ENCODE peak calls at places on chromosomes 7 and 10, in seven cellular contexts. One of them, this sample, is unnamed.

GRCh38 chr7:112897839-112898431 is 107.7 kb upstream of the TMEM168 start:
- DNase-seq in SK-N-SH: no peak
- DNase-seq in transverse colon: no peak
- DNase-seq in stomach: no peak
- DNase-seq in spleen: no peak
- DNase-seq in K562: no peak
- DNase-seq in vagina: no peak
- DNase-seq in this sample: no peak

GRCh38 chr10:32204606-32205005 is 142.4 kb downstream of the EPC1 start:
- DNase-seq in SK-N-SH: no peak
- DNase-seq in transverse colon: no peak
- DNase-seq in stomach: no peak
- DNase-seq in spleen: no peak
- DNase-seq in K562: no peak
- DNase-seq in vagina: no peak
- DNase-seq in this sample: no peak

GRCh38 chr7:121456015-121456414 is 59.9 kb upstream of the FAM3C start:
- DNase-seq in SK-N-SH: no peak
- DNase-seq in transverse colon: no peak
- DNase-seq in stomach: no peak
- DNase-seq in spleen: no peak
- DNase-seq in K562: no peak
- DNase-seq in vagina: no peak
- DNase-seq in this sample: no peak

GRCh38 chr7:145817687-145818086 is 298.9 kb upstream of the CNTNAP2 start:
- DNase-seq in SK-N-SH: no peak
- DNase-seq in transverse colon: no peak
- DNase-seq in stomach: no peak
- DNase-seq in spleen: no peak
- DNase-seq in K562: no peak
- DNase-seq in vagina: no peak
- DNase-seq in this sample: no peak

GRCh38 chr7:35828817-35829216 is 28.0 kb downstream of the SEPTIN7 start:
- DNase-seq in SK-N-SH: no peak
- DNase-seq in transverse colon: no peak
- DNase-seq in stomach: no peak
- DNase-seq in spleen: no peak
- DNase-seq in K562: peak
- DNase-seq in vagina: no peak
- DNase-seq in this sample: no peak

GRCh38 chr10:113927440-113927839 is 73.0 kb downstream of the NHLRC2 start:
- DNase-seq in SK-N-SH: no peak
- DNase-seq in transverse colon: no peak
- DNase-seq in stomach: no peak
- DNase-seq in spleen: no peak
- DNase-seq in K562: no peak
- DNase-seq in vagina: no peak
- DNase-seq in this sample: no peak

GRCh38 chr10:132412316-132413192 is 15.6 kb downstream of the PWWP2B start:
- DNase-seq in SK-N-SH: peak
- DNase-seq in transverse colon: no peak
- DNase-seq in stomach: no peak
- DNase-seq in spleen: peak
- DNase-seq in K562: no peak
- DNase-seq in vagina: no peak
- DNase-seq in this sample: no peak

GRCh38 chr7:142811154-142811737 is 40.5 kb downstream of the PRSS2 start:
- DNase-seq in SK-N-SH: peak
- DNase-seq in transverse colon: no peak
- DNase-seq in stomach: no peak
- DNase-seq in spleen: no peak
- DNase-seq in K562: peak
- DNase-seq in vagina: no peak
- DNase-seq in this sample: no peak

GRCh38 chr10:110827410-110827809 is 44.3 kb upstream of the PDCD4 start:
- DNase-seq in SK-N-SH: no peak
- DNase-seq in transverse colon: no peak
- DNase-seq in stomach: no peak
- DNase-seq in spleen: no peak
- DNase-seq in K562: no peak
- DNase-seq in vagina: no peak
- DNase-seq in this sample: no peak

GRCh38 chr7:79820387-79820786 is 314.2 kb upstream of the GNAI1 start:
- DNase-seq in SK-N-SH: peak
- DNase-seq in transverse colon: peak
- DNase-seq in stomach: no peak
- DNase-seq in spleen: no peak
- DNase-seq in K562: no peak
- DNase-seq in vagina: no peak
- DNase-seq in this sample: no peak

DNA sequence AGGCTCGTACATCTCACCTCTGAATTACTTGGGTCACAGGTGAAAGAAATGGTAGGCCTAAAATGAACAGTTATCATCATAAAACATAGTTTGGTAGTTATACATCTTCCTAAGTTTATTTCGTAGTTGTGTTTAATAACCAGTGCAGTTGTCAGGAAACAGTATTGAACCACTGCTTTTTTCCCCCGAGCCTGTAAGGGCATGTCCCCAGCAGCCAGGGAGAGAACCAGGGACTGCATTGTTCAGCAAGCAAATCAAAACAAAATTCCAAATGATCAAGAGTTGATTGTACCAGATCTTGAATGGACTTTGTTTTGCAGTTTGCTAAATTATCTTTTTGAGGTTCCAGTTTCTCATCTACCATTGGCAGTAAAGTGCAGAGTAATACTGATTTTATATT is 2.4 kb downstream of the EIF4H start:
- DNase-seq in SK-N-SH: no peak
- DNase-seq in transverse colon: no peak
- DNase-seq in stomach: no peak
- DNase-seq in spleen: no peak
- DNase-seq in K562: no peak
- DNase-seq in vagina: no peak
- DNase-seq in this sample: no peak
- TF ChIP-seq POLR2AphosphoS5 in SK-N-SH: no peak
- TF ChIP-seq POLR2AphosphoS5 in transverse colon: no peak
- TF ChIP-seq POLR2AphosphoS5 in stomach: no peak
- TF ChIP-seq POLR2AphosphoS5 in spleen: no peak
- TF ChIP-seq POLR2AphosphoS5 in K562: no peak
- TF ChIP-seq POLR2AphosphoS5 in vagina: no peak
- TF ChIP-seq POLR2AphosphoS5 in this sample: no peak

GRCh38 chr7:47302560-47302959 is 279.4 kb downstream of the TNS3 start:
- DNase-seq in SK-N-SH: no peak
- DNase-seq in transverse colon: no peak
- DNase-seq in stomach: no peak
- DNase-seq in spleen: no peak
- DNase-seq in K562: no peak
- DNase-seq in vagina: no peak
- DNase-seq in this sample: no peak
- H3K4me3 ChIP-seq in SK-N-SH: no peak
- H3K4me3 ChIP-seq in transverse colon: no peak
- H3K4me3 ChIP-seq in stomach: no peak
- H3K4me3 ChIP-seq in spleen: no peak
- H3K4me3 ChIP-seq in K562: no peak
- H3K4me3 ChIP-seq in vagina: no peak
- H3K4me3 ChIP-seq in this sample: no peak

GRCh38 chr7:20785211-20786048 is 1.3 kb downstream of the SP8 start:
- DNase-seq in SK-N-SH: peak
- DNase-seq in transverse colon: no peak
- DNase-seq in stomach: peak
- DNase-seq in spleen: no peak
- DNase-seq in K562: no peak
- DNase-seq in vagina: no peak
- DNase-seq in this sample: peak

GRCh38 chr7:20783131-20783715 is 3.5 kb downstream of the SP8 start:
- DNase-seq in SK-N-SH: no peak
- DNase-seq in transverse colon: no peak
- DNase-seq in stomach: no peak
- DNase-seq in spleen: no peak
- DNase-seq in K562: no peak
- DNase-seq in vagina: no peak
- DNase-seq in this sample: no peak

GRCh38 chr7:20784311-20785210 is 2.1 kb downstream of the SP8 start:
- DNase-seq in SK-N-SH: peak
- DNase-seq in transverse colon: no peak
- DNase-seq in stomach: no peak
- DNase-seq in spleen: no peak
- DNase-seq in K562: no peak
- DNase-seq in vagina: no peak
- DNase-seq in this sample: no peak

GRCh38 chr7:20786049-20786412 is 655 bp downstream of the SP8 start:
- DNase-seq in SK-N-SH: peak
- DNase-seq in transverse colon: no peak
- DNase-seq in stomach: no peak
- DNase-seq in spleen: no peak
- DNase-seq in K562: no peak
- DNase-seq in vagina: no peak
- DNase-seq in this sample: no peak

DNA sequence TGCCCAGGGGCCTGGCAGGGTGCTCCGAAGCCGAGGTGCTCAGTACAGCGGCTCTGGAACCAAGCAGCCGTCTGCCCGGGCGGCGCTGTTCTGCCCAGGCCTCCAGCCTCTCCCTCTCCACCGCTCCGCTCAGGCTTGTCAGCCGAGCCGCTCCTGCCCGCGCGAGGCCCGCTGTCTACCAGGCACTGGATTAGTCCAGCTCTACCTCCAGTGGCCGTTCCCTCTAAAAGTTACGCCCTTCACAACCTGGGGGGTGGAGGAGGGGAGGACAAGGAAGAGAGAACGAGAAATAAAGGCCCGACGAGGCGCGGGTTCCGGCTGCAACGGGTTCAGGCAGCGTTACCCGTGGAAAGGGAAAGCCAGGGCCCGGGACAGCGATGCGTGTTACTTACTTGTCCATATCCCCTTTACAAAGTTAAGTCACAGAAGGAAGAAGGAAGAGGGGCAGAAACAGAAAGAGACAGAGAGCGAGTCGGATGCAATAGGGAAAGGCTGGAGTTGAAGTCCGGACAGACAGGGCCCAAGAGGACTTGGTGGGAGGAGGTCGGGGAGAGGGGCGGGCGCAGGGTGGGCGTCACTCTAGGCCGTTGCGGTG is 2.9 kb downstream of the SP8 start:
- DNase-seq in SK-N-SH: peak
- DNase-seq in transverse colon: no peak
- DNase-seq in stomach: no peak
- DNase-seq in spleen: no peak
- DNase-seq in K562: no peak
- DNase-seq in vagina: no peak
- DNase-seq in this sample: peak
- TF ChIP-seq CTCF in SK-N-SH: peak
- TF ChIP-seq CTCF in transverse colon: no peak
- TF ChIP-seq CTCF in stomach: no peak
- TF ChIP-seq CTCF in spleen: no peak
- TF ChIP-seq CTCF in K562: no peak
- TF ChIP-seq CTCF in vagina: no peak
- TF ChIP-seq CTCF in this sample: no peak

DNA sequence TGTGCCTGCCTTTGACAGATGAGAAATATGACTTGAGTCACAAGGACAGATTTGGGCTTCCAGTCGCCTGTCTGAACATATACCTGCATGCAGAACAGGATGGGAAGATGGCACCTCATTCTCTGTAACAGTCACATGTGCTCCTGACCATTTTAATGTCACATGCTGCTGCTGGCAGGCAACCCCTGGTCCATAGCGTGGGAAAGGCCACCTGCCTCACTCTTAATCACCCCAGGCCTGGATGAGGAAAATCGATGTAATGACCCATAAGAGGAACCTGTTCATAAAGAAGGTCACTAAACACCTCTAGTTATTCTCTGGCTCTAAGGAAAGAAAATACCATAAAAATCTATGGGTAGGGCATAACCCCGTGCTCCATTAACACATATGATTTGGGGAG is 110.2 kb downstream of the GFRA1 start:
- DNase-seq in SK-N-SH: no peak
- DNase-seq in transverse colon: no peak
- DNase-seq in stomach: no peak
- DNase-seq in spleen: no peak
- DNase-seq in K562: no peak
- DNase-seq in vagina: no peak
- DNase-seq in this sample: no peak
- TF ChIP-seq POLR2AphosphoS5 in SK-N-SH: no peak
- TF ChIP-seq POLR2AphosphoS5 in transverse colon: no peak
- TF ChIP-seq POLR2AphosphoS5 in stomach: no peak
- TF ChIP-seq POLR2AphosphoS5 in spleen: no peak
- TF ChIP-seq POLR2AphosphoS5 in K562: no peak
- TF ChIP-seq POLR2AphosphoS5 in vagina: no peak
- TF ChIP-seq POLR2AphosphoS5 in this sample: no peak

GRCh38 chr10:34539533-34540315 is 275.4 kb downstream of the PARD3 start:
- DNase-seq in SK-N-SH: no peak
- DNase-seq in transverse colon: peak
- DNase-seq in stomach: no peak
- DNase-seq in spleen: no peak
- DNase-seq in K562: no peak
- DNase-seq in vagina: no peak
- DNase-seq in this sample: no peak
- H3K4me3 ChIP-seq in SK-N-SH: no peak
- H3K4me3 ChIP-seq in transverse colon: no peak
- H3K4me3 ChIP-seq in stomach: no peak
- H3K4me3 ChIP-seq in spleen: peak
- H3K4me3 ChIP-seq in K562: no peak
- H3K4me3 ChIP-seq in vagina: peak
- H3K4me3 ChIP-seq in this sample: no peak

DNA sequence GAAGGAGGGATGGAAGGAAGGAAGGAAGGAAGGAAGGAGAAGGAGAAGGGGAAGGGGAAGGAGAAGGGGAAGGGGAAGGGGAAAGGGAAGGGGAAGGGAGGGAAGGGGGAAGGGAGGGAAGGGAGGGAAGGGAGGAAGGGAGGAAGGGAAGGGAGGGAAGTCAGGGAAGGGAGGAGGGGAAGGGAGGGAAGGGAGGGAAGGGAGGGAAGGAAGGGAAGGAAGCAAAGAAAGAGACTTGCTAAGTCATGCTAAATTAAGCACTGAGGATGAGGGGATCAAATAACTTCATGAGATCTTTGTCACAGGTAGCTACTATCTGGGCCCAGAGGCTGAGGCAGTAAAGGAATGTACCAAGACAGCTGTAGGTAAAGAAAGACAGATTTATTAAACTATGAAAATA is 116.4 kb downstream of the TRIL start:
- DNase-seq in SK-N-SH: no peak
- DNase-seq in transverse colon: no peak
- DNase-seq in stomach: no peak
- DNase-seq in spleen: no peak
- DNase-seq in K562: no peak
- DNase-seq in vagina: no peak
- DNase-seq in this sample: no peak
- TF ChIP-seq CTCF in SK-N-SH: no peak
- TF ChIP-seq CTCF in transverse colon: no peak
- TF ChIP-seq CTCF in stomach: no peak
- TF ChIP-seq CTCF in spleen: no peak
- TF ChIP-seq CTCF in K562: no peak
- TF ChIP-seq CTCF in vagina: no peak
- TF ChIP-seq CTCF in this sample: no peak

This sample was measured in prostate gland.